ENCODE peak calls at places on chromosomes 13 and 19, in ten cellular contexts. W, I, Y, H, V, G, C, X, U and R are unnamed samples. For H3K4me1, the result is how much of the 10 kb centered on the place peaks cover.

GRCh38 chr13:112333756-112334543 is 42.2 kb upstream of the SPACA7 start:
- DNase-seq in C (no peak), U (no peak), X (no peak), V (no peak), G (peak), I (no peak), W (no peak), H (no peak), Y (no peak), R (no peak)

GRCh38 chr19:2578391-2578826 is 102.5 kb downstream of the GADD45B start:
- DNase-seq in V (peak), U (peak), X (peak), Y (no peak), I (no peak), C (no peak), G (peak), H (peak), W (no peak), R (peak)

GRCh38 chr19:42065511-42065910 is 4.5 kb downstream of the GRIK5 start:
- DNase-seq in Y (no peak), H (no peak), W (no peak), U (no peak), C (no peak), I (no peak), G (no peak), V (no peak), X (no peak), R (no peak)

GRCh38 chr19:11473725-11474124 is 7.1 kb downstream of the ELAVL3 start:
- DNase-seq in W (no peak), C (no peak), U (no peak), I (no peak), X (no peak), H (no peak), G (no peak), Y (no peak), V (no peak), R (no peak)

GRCh38 chr13:73767747-73768315 is 366.4 kb downstream of the KLF12 start:
- DNase-seq in G (no peak), W (no peak), Y (no peak), C (no peak), I (peak), U (no peak), V (no peak), H (peak), X (no peak), R (peak)

GRCh38 chr13:97945792-97946419 is 7.6 kb upstream of the IPO5 start:
- DNase-seq in X (no peak), W (no peak), H (no peak), G (peak), I (no peak), C (no peak), Y (no peak), V (peak), U (no peak), R (no peak)

GRCh38 chr13:112880221-112880641 is 88.8 kb upstream of the MCF2L start:
- DNase-seq in C (no peak), H (no peak), Y (no peak), X (no peak), V (no peak), G (no peak), U (no peak), I (no peak), W (no peak), R (no peak)

GRCh38 chr19:35249848-35250711 is 1.3 kb downstream of the LSR start:
- DNase-seq in G (no peak), H (no peak), C (no peak), W (no peak), Y (no peak), X (no peak), U (no peak), V (no peak), I (no peak), R (peak)

GRCh38 chr19:40503300-40503699 is 36.5 kb downstream of the SPTBN4 start:
- DNase-seq in Y (no peak), C (no peak), V (no peak), W (no peak), U (no peak), H (peak), X (no peak), I (peak), G (no peak), R (peak)

GRCh38 chr13:28983661-28984060 is 163.5 kb downstream of the MTUS2 start:
- DNase-seq in H (no peak), I (no peak), W (no peak), U (no peak), G (no peak), C (no peak), Y (no peak), X (no peak), V (no peak), R (peak)

GRCh38 chr19:35752746-35753350 is 4.0 kb downstream of the HSPB6 start:
- DNase-seq in X (no peak), I (no peak), U (no peak), W (no peak), V (no peak), C (no peak), Y (no peak), H (no peak), G (no peak), R (no peak)

GRCh38 chr19:5504115-5504514 is 48.9 kb downstream of the ZNRF4 start:
- DNase-seq in I (no peak), V (no peak), X (no peak), Y (no peak), H (no peak), U (no peak), G (no peak), W (no peak), C (no peak), R (peak)

GRCh38 chr19:46603195-46603637 is 2.1 kb downstream of the CALM3 start:
- DNase-seq in W (no peak), I (no peak), V (no peak), H (no peak), G (no peak), X (no peak), C (no peak), U (peak), Y (no peak), R (peak)
- H3K4me3 ChIP-seq in W (peak), I (peak), V (peak), H (peak), G (peak), X (peak), C (peak), U (peak), Y (peak), R (peak)

GRCh38 chr19:16164222-16164890 is 9.0 kb downstream of the CIB3 start:
- DNase-seq in H (no peak), G (no peak), I (no peak), V (no peak), C (no peak), Y (no peak), X (no peak), U (no peak), W (no peak), R (no peak)
- H3K4me1 ChIP-seq in H (under half), G (under half), I (under half), V (under half), C (under half), Y (under half), X (under half), U (under half), W (under half), R (under half)

GRCh38 chr13:49395416-49396277 is 48.2 kb downstream of the CAB39L start:
- DNase-seq in I (no peak), U (peak), W (peak), V (no peak), X (peak), Y (no peak), H (no peak), C (no peak), G (peak), R (no peak)

GRCh38 chr13:49399801-49400472 is 43.9 kb downstream of the CAB39L start:
- DNase-seq in V (no peak), G (no peak), I (no peak), H (no peak), X (no peak), Y (no peak), U (no peak), W (no peak), C (no peak), R (no peak)

GRCh38 chr13:49403966-49404365 is 39.9 kb downstream of the CAB39L start:
- DNase-seq in G (no peak), I (no peak), H (no peak), Y (no peak), C (no peak), X (no peak), W (no peak), V (no peak), U (no peak), R (no peak)

GRCh38 chr13:49404621-49405020 is 39.2 kb downstream of the CAB39L start:
- DNase-seq in I (no peak), V (no peak), X (no peak), G (no peak), W (no peak), C (no peak), U (no peak), H (no peak), Y (no peak), R (no peak)

DNA sequence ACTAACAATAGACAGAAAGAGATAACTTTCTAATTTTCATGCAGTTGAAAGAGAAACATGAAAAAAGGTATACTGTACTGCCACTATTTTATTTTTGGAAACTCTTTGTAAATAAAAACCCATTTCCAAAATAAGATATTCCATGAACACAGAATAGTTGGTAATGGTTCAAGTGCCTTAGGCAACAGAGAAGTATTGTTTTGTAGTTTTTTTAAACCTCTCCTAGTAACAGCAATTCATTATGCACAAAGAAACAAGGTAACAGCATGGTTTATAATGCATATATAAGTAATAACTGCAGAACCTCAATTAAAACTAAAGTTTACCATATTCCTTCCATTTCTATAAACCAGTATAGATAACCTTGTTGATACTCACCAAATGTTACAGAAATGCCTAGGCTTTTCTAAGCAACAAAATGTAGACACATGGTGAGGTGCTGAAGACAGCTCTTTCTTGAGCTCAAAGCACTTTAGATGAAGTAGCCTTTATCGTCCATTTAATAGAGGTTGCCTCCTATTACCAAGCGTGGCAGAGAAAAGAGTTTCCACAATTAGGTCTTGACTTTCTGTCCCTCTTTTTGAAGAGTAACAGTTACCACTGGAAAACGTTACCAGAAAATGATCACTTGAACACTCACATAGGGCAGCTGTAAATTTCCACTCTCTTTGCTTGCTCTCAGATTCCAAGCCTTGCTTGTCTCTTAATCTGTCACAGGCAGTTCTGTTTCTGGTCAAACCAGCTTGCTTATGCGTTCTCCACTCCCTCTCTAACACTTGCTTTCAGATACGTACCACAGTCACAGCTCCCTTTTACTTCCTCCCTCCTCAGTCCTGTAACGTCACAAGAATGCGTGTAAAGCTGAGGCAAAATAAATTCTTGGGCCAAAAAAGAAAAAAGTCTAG is 42.9 kb downstream of the CAB39L start:
- DNase-seq in U (peak), Y (no peak), I (no peak), V (peak), X (no peak), G (peak), W (peak), H (peak), C (no peak), R (no peak)
- H3K4me3 ChIP-seq in U (peak), Y (no peak), I (peak), V (peak), X (peak), G (peak), W (peak), H (no peak), C (peak), R (no peak)

GRCh38 chr19:22327321-22327720 is 41.1 kb downstream of the ZNF729 start:
- DNase-seq in I (no peak), X (no peak), C (no peak), U (no peak), W (no peak), H (no peak), V (no peak), G (no peak), Y (no peak), R (no peak)

GRCh38 chr19:22331521-22331920 is 45.3 kb downstream of the ZNF729 start:
- DNase-seq in I (no peak), V (no peak), U (no peak), C (no peak), W (no peak), G (no peak), Y (no peak), H (no peak), X (no peak), R (no peak)

GRCh38 chr19:22326219-22326618 is 40.0 kb downstream of the ZNF729 start:
- DNase-seq in U (no peak), C (no peak), G (no peak), Y (no peak), X (no peak), W (no peak), I (no peak), H (no peak), V (no peak), R (no peak)
- H3K4me1 ChIP-seq in U (under half), C (under half), G (under half), Y (under half), X (under half), W (under half), I (under half), H (under half), V (under half), R (under half)

DNA sequence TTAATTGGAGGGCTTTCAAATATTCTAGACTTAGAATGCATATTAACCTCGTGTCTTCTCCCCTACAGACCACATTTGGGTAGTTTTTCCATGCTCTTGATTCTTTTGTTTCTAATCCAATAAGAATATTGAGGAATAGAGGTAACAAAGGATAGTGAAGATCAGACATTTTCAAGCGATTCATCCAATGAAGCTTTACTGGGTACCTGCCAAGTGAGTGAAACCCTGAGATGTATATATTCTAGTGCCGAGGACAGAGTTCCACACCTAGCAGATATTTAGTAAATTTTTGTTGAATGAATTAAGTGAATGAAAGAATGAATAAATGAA is 471 bp upstream of the RFC3 start:
- DNase-seq in I (no peak), H (no peak), G (no peak), X (no peak), W (no peak), V (peak), U (no peak), C (no peak), Y (no peak), R (no peak)
- H3K4me3 ChIP-seq in I (peak), H (peak), G (peak), X (peak), W (peak), V (peak), U (peak), C (peak), Y (peak), R (peak)